ENCODE peak calls at places on chromosome 3, in four cellular contexts. One of them, this sample, is unnamed.

GRCh38 chr3:20320489-20320888 is 134.5 kb upstream of the SGO1 start:
- DNase-seq in GM12878: no peak
- DNase-seq in stimulated activated CD4-positive, alpha-beta T cell treated with anti-CD3 and anti-CD28 coated beads, Interleukin-2, amount 100 ng/mL, for 24 hours: no peak
- DNase-seq in fibroblast of villous mesenchyme: no peak
- DNase-seq in this sample: no peak

GRCh38 chr3:98885851-98886250 is 15.6 kb downstream of the DCBLD2 start:
- DNase-seq in GM12878: no peak
- DNase-seq in stimulated activated CD4-positive, alpha-beta T cell treated with anti-CD3 and anti-CD28 coated beads, Interleukin-2, amount 100 ng/mL, for 24 hours: no peak
- DNase-seq in fibroblast of villous mesenchyme: peak
- DNase-seq in this sample: no peak

GRCh38 chr3:118772036-118773030 is 262.3 kb downstream of the IGSF11 start:
- DNase-seq in fibroblast of villous mesenchyme: no peak
- DNase-seq in stimulated activated CD4-positive, alpha-beta T cell treated with anti-CD3 and anti-CD28 coated beads, Interleukin-2, amount 100 ng/mL, for 24 hours: no peak
- DNase-seq in GM12878: peak
- DNase-seq in this sample: no peak

GRCh38 chr3:152365766-152366593 is 97.3 kb downstream of the MBNL1 start:
- DNase-seq in GM12878: no peak
- DNase-seq in stimulated activated CD4-positive, alpha-beta T cell treated with anti-CD3 and anti-CD28 coated beads, Interleukin-2, amount 100 ng/mL, for 24 hours: no peak
- DNase-seq in fibroblast of villous mesenchyme: peak
- DNase-seq in this sample: no peak

GRCh38 chr3:79765854-79766253 is 1.9 kb downstream of the ROBO1 start:
- DNase-seq in stimulated activated CD4-positive, alpha-beta T cell treated with anti-CD3 and anti-CD28 coated beads, Interleukin-2, amount 100 ng/mL, for 24 hours: no peak
- DNase-seq in GM12878: no peak
- DNase-seq in fibroblast of villous mesenchyme: no peak
- DNase-seq in this sample: no peak

GRCh38 chr3:178405456-178405970 is 130.7 kb upstream of the KCNMB2 start:
- DNase-seq in stimulated activated CD4-positive, alpha-beta T cell treated with anti-CD3 and anti-CD28 coated beads, Interleukin-2, amount 100 ng/mL, for 24 hours: no peak
- DNase-seq in fibroblast of villous mesenchyme: peak
- DNase-seq in GM12878: no peak
- DNase-seq in this sample: no peak

GRCh38 chr3:39013289-39013688 is 38.5 kb downstream of the SCN11A start:
- DNase-seq in GM12878: no peak
- DNase-seq in fibroblast of villous mesenchyme: peak
- DNase-seq in stimulated activated CD4-positive, alpha-beta T cell treated with anti-CD3 and anti-CD28 coated beads, Interleukin-2, amount 100 ng/mL, for 24 hours: no peak
- DNase-seq in this sample: no peak

GRCh38 chr3:125556314-125556713 is 36.3 kb upstream of the SNX4 start:
- DNase-seq in GM12878: no peak
- DNase-seq in stimulated activated CD4-positive, alpha-beta T cell treated with anti-CD3 and anti-CD28 coated beads, Interleukin-2, amount 100 ng/mL, for 24 hours: no peak
- DNase-seq in fibroblast of villous mesenchyme: peak
- DNase-seq in this sample: no peak

GRCh38 chr3:138686771-138687221 is 78.2 kb downstream of the FAIM start:
- DNase-seq in fibroblast of villous mesenchyme: peak
- DNase-seq in stimulated activated CD4-positive, alpha-beta T cell treated with anti-CD3 and anti-CD28 coated beads, Interleukin-2, amount 100 ng/mL, for 24 hours: no peak
- DNase-seq in GM12878: peak
- DNase-seq in this sample: no peak

GRCh38 chr3:77247817-77248216 is 207.9 kb downstream of the ROBO2 start:
- DNase-seq in GM12878: no peak
- DNase-seq in fibroblast of villous mesenchyme: no peak
- DNase-seq in stimulated activated CD4-positive, alpha-beta T cell treated with anti-CD3 and anti-CD28 coated beads, Interleukin-2, amount 100 ng/mL, for 24 hours: no peak
- DNase-seq in this sample: no peak

GRCh38 chr3:72487078-72487765 is 361.0 kb downstream of the SHQ1 start:
- DNase-seq in GM12878: no peak
- DNase-seq in stimulated activated CD4-positive, alpha-beta T cell treated with anti-CD3 and anti-CD28 coated beads, Interleukin-2, amount 100 ng/mL, for 24 hours: peak
- DNase-seq in fibroblast of villous mesenchyme: peak
- DNase-seq in this sample: no peak

GRCh38 chr3:37321260-37321852 is 147.0 kb upstream of the LRRFIP2 start:
- DNase-seq in GM12878: no peak
- DNase-seq in fibroblast of villous mesenchyme: peak
- DNase-seq in stimulated activated CD4-positive, alpha-beta T cell treated with anti-CD3 and anti-CD28 coated beads, Interleukin-2, amount 100 ng/mL, for 24 hours: no peak
- DNase-seq in this sample: no peak

GRCh38 chr3:137766069-137766960 is 2.2 kb downstream of the SOX14 start:
- DNase-seq in GM12878: no peak
- DNase-seq in fibroblast of villous mesenchyme: no peak
- DNase-seq in stimulated activated CD4-positive, alpha-beta T cell treated with anti-CD3 and anti-CD28 coated beads, Interleukin-2, amount 100 ng/mL, for 24 hours: no peak
- DNase-seq in this sample: peak

GRCh38 chr3:184459355-184459754 is 79.5 kb downstream of the CHRD start:
- DNase-seq in fibroblast of villous mesenchyme: peak
- DNase-seq in GM12878: no peak
- DNase-seq in stimulated activated CD4-positive, alpha-beta T cell treated with anti-CD3 and anti-CD28 coated beads, Interleukin-2, amount 100 ng/mL, for 24 hours: no peak
- DNase-seq in this sample: no peak

GRCh38 chr3:115062009-115062408 is 85.1 kb downstream of the ZBTB20 start:
- DNase-seq in stimulated activated CD4-positive, alpha-beta T cell treated with anti-CD3 and anti-CD28 coated beads, Interleukin-2, amount 100 ng/mL, for 24 hours: no peak
- DNase-seq in fibroblast of villous mesenchyme: no peak
- DNase-seq in GM12878: no peak
- DNase-seq in this sample: no peak

GRCh38 chr3:132721479-132722164 is 587 bp downstream of the NPHP3 start:
- DNase-seq in fibroblast of villous mesenchyme: peak
- DNase-seq in stimulated activated CD4-positive, alpha-beta T cell treated with anti-CD3 and anti-CD28 coated beads, Interleukin-2, amount 100 ng/mL, for 24 hours: peak
- DNase-seq in GM12878: no peak
- DNase-seq in this sample: peak

GRCh38 chr3:166304509-166305063 is 467.4 kb upstream of the BCHE start:
- DNase-seq in fibroblast of villous mesenchyme: peak
- DNase-seq in GM12878: no peak
- DNase-seq in stimulated activated CD4-positive, alpha-beta T cell treated with anti-CD3 and anti-CD28 coated beads, Interleukin-2, amount 100 ng/mL, for 24 hours: no peak
- DNase-seq in this sample: no peak

GRCh38 chr3:99645277-99646106 is 7.1 kb downstream of the COL8A1 start:
- DNase-seq in stimulated activated CD4-positive, alpha-beta T cell treated with anti-CD3 and anti-CD28 coated beads, Interleukin-2, amount 100 ng/mL, for 24 hours: no peak
- DNase-seq in fibroblast of villous mesenchyme: peak
- DNase-seq in GM12878: no peak
- DNase-seq in this sample: no peak